ENCODE peak calls at places on chromosomes 13 and 19, in six cellular contexts. Y is IMR-90, T is H9, Q is mesendoderm, A is mesenchymal stem cell, G is H1. N is an unnamed sample.

GRCh38 chr19:44141191-44142013 is at the start of gene ZNF234:
- DNase-seq in Y (peak; percentile 85), T (peak; percentile 65), Q (peak; percentile 80), A (peak; percentile 91), G (peak; percentile 72), N (peak; percentile 71)

GRCh38 chr19:5914946-5915781 is 1.1 kb downstream of the CAPS start:
- DNase-seq in Y (no peak), T (no peak), Q (no peak), A (no peak), G (no peak), N (no peak)

GRCh38 chr19:4327252-4327876 is 11.3 kb downstream of the STAP2 start:
- DNase-seq in Y (peak; percentile 13), T (peak; percentile 96), Q (peak; percentile 95), A (peak; percentile 62), G (peak; percentile 98), N (peak; percentile 85)

GRCh38 chr19:45361608-45362007 is 8.8 kb downstream of the ERCC2 start:
- DNase-seq in Y (no peak), T (no peak), Q (no peak), A (no peak), G (no peak), N (no peak)

GRCh38 chr19:21912654-21913053 is 76.7 kb upstream of the ZNF43 start:
- DNase-seq in Y (no peak), T (no peak), Q (no peak), A (no peak), G (no peak), N (no peak)

GRCh38 chr13:27775943-27776342 is 16.3 kb upstream of the GSX1 start:
- DNase-seq in Y (no peak), T (peak; percentile 45), Q (no peak), A (no peak), G (no peak), N (no peak)

GRCh38 chr13:44362394-44363040 is 11.1 kb upstream of the SERP2 start:
- DNase-seq in Y (no peak), T (no peak), Q (no peak), A (peak; percentile 80), G (no peak), N (no peak)

GRCh38 chr19:36149673-36150406 is 2.4 kb downstream of the COX7A1 start:
- DNase-seq in Y (no peak), T (no peak), Q (no peak), A (no peak), G (no peak), N (no peak)

GRCh38 chr13:24985102-24985501 is 110.8 kb upstream of the PABPC3 start:
- DNase-seq in Y (no peak), T (peak; percentile 65), Q (peak; percentile 85), A (no peak), G (no peak), N (no peak)

GRCh38 chr13:23670793-23671192 is 100.6 kb downstream of the TNFRSF19 start:
- DNase-seq in Y (peak; percentile 61), T (no peak), Q (no peak), A (no peak), G (no peak), N (no peak)

GRCh38 chr19:16594131-16594586 is 21.9 kb upstream of the SLC35E1 start:
- DNase-seq in Y (no peak), T (no peak), Q (no peak), A (no peak), G (no peak), N (no peak)

GRCh38 chr13:24670927-24671326 is 9.3 kb upstream of the ATP12A start:
- DNase-seq in Y (no peak), T (peak; percentile 78), Q (peak; percentile 93), A (peak; percentile 52), G (no peak), N (peak; percentile 45)

GRCh38 chr19:38044267-38045111 is 137.5 kb downstream of the SIPA1L3 start:
- DNase-seq in Y (peak; percentile 68), T (no peak), Q (peak; percentile 41), A (peak; percentile 38), G (no peak), N (no peak)

GRCh38 chr13:38669234-38669964 is 17.5 kb upstream of the FREM2 start:
- DNase-seq in Y (no peak), T (no peak), Q (no peak), A (no peak), G (no peak), N (no peak)

GRCh38 chr19:3017923-3018322 is 11.2 kb downstream of the TLE2 start:
- DNase-seq in Y (no peak), T (no peak), Q (no peak), A (no peak), G (no peak), N (no peak)

GRCh38 chr13:22861958-22862466 is 318.8 kb upstream of the SGCG start:
- DNase-seq in Y (no peak), T (no peak), Q (no peak), A (no peak), G (no peak), N (no peak)

GRCh38 chr13:112451512-112452379 is 75.6 kb downstream of the SPACA7 start:
- DNase-seq in Y (no peak), T (peak; percentile 20), Q (no peak), A (no peak), G (peak; percentile 39), N (no peak)

GRCh38 chr13:81658598-81659370 is 1317.9 kb upstream of the SPRY2 start:
- DNase-seq in Y (no peak), T (peak; percentile 34), Q (peak; percentile 60), A (no peak), G (no peak), N (no peak)

GRCh38 chr19:35347171-35347929 is at the start of gene FFAR1:
- DNase-seq in Y (no peak), T (peak; percentile 19), Q (no peak), A (no peak), G (peak; percentile 38), N (no peak)

GRCh38 chr13:110914293-110915056 is 394 bp downstream of the ANKRD10 start:
- DNase-seq in Y (peak; percentile 74), T (peak; percentile 56), Q (peak; percentile 77), A (peak; percentile 74), G (peak; percentile 76), N (peak; percentile 74)

GRCh38 chr19:54209058-54209747 is 8.5 kb downstream of the RPS9 start:
- DNase-seq in Y (no peak), T (peak; percentile 67), Q (peak; percentile 39), A (no peak), G (peak; percentile 75), N (no peak)

GRCh38 chr13:60654405-60654804 is 257.4 kb downstream of the TDRD3 start:
- DNase-seq in Y (no peak), T (no peak), Q (peak; percentile 30), A (peak; percentile 0), G (no peak), N (no peak)

GRCh38 chr13:29582171-29582570 is 13.3 kb downstream of the SLC7A1 start:
- DNase-seq in Y (no peak), T (no peak), Q (no peak), A (no peak), G (no peak), N (no peak)

GRCh38 chr13:114077938-114078335 is 54.5 kb downstream of the RASA3 start:
- DNase-seq in Y (peak; percentile 40), T (no peak), Q (peak; percentile 86), A (peak; percentile 79), G (no peak), N (no peak)

GRCh38 chr13:113046066-113046882 is 59.3 kb upstream of the F7 start:
- DNase-seq in Y (no peak), T (no peak), Q (no peak), A (no peak), G (no peak), N (no peak)

GRCh38 chr19:52590728-52591127 is 20.6 kb downstream of the ZNF701 start:
- DNase-seq in Y (no peak), T (no peak), Q (peak; percentile 32), A (no peak), G (no peak), N (no peak)

GRCh38 chr19:11284535-11284934 is 11.4 kb upstream of the TSPAN16 start:
- DNase-seq in Y (no peak), T (no peak), Q (no peak), A (no peak), G (no peak), N (no peak)

GRCh38 chr19:56837004-56837403 is 3.5 kb downstream of the PEG3 start:
- DNase-seq in Y (no peak), T (no peak), Q (peak; percentile 76), A (no peak), G (no peak), N (no peak)

GRCh38 chr19:42529248-42529764 is 1.0 kb upstream of the CEACAM1 start:
- DNase-seq in Y (peak; percentile 19), T (peak; percentile 80), Q (peak; percentile 82), A (peak; percentile 28), G (peak; percentile 89), N (peak; percentile 41)

GRCh38 chr19:30358319-30358718 is 13.9 kb upstream of the ZNF536 start:
- DNase-seq in Y (no peak), T (no peak), Q (no peak), A (no peak), G (no peak), N (no peak)

GRCh38 chr19:30357580-30357954 is 14.6 kb upstream of the ZNF536 start:
- DNase-seq in Y (no peak), T (no peak), Q (no peak), A (no peak), G (no peak), N (no peak)

GRCh38 chr19:30355586-30355985 is 16.6 kb upstream of the ZNF536 start:
- DNase-seq in Y (no peak), T (no peak), Q (no peak), A (no peak), G (no peak), N (no peak)

GRCh38 chr19:30358821-30359580 is 13.2 kb upstream of the ZNF536 start:
- DNase-seq in Y (no peak), T (no peak), Q (no peak), A (no peak), G (no peak), N (no peak)

GRCh38 chr19:30356951-30357579 is 15.1 kb upstream of the ZNF536 start:
- DNase-seq in Y (no peak), T (no peak), Q (no peak), A (no peak), G (no peak), N (no peak)
- H2BK15ac ChIP-seq in Y (no peak overlapping the region), T (no peak overlapping the region), Q (no peak overlapping the region), A (no peak overlapping the region), G (no peak overlapping the region), N (peak overlapping the region; percentile 25)

DNA sequence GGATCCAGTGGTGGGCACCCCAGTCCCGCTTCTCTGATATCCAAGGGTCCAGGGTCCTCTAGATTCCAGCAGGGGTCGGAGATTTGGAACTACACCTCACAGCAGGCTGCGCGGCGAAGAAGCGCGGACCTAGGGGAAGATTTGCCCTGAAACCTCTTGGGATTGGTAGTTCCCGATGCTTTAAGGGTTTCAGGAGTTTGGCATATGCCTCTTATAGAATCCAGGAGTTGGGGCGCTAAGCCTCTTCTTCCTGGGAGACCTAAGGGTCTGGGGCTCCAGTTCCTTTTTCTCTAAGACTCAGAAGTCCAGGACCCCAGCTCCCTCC is 349 bp downstream of the BCL2L12 start:
- DNase-seq in Y (no peak), T (no peak), Q (no peak), A (no peak), G (no peak), N (no peak)
- H3K18ac ChIP-seq in Y (no peak overlapping the region), T (no peak overlapping the region), Q (peak overlapping the region; percentile 85), A (no peak overlapping the region), G (no peak overlapping the region), N (peak overlapping the region; percentile 68)

GRCh38 chr13:21745307-21745706 is 74.4 kb downstream of the FGF9 start:
- DNase-seq in Y (no peak), T (no peak), Q (no peak), A (no peak), G (no peak), N (no peak)
- H2BK15ac ChIP-seq in Y (no peak overlapping the region), T (no peak overlapping the region), Q (no peak overlapping the region), A (no peak overlapping the region), G (no peak overlapping the region), N (no peak overlapping the region)

GRCh38 chr19:13165091-13165997 is 15.1 kb downstream of the IER2 start:
- DNase-seq in Y (no peak), T (no peak), Q (peak; percentile 84), A (peak; percentile 89), G (no peak), N (no peak)
- H3K18ac ChIP-seq in Y (peak overlapping the region; percentile 70), T (peak overlapping the region; percentile 78), Q (peak overlapping the region; percentile 29), A (peak overlapping the region; percentile 97), G (peak overlapping the region; percentile 89), N (peak overlapping the region; percentile 98)